ENCODE peak calls at places on chromosomes 12 and 14, in four cellular contexts. B is stimulated activated CD4-positive, alpha-beta T cell treated with anti-CD3 and anti-CD28 coated beads, Interleukin-1b, Interleukin-23, amount 100 ng/mL, for 24 hours; D is activated CD8-positive, alpha-beta memory T cell treated with anti-CD3 and anti-CD28 coated beads for 24 hours; L is activated CD4-positive, CD25-positive, alpha-beta regulatory T cell. S is an unnamed sample.

GRCh38 chr12:34388636-34389377 is 366.5 kb downstream of the ALG10 start:
- DNase-seq in B (no peak), D (no peak), L (no peak), S (no peak)

GRCh38 chr14:67674139-67674479 is 323 bp downstream of the VTI1B start:
- DNase-seq in B (peak; percentile 57), D (peak; percentile 76), L (peak; percentile 17), S (no peak)

GRCh38 chr14:73644531-73645247 is at the start of gene DNAL1:
- DNase-seq in B (peak; percentile 88), D (peak; percentile 94), L (peak; percentile 84), S (peak; percentile 54)

GRCh38 chr14:72847721-72848120 is 46.2 kb downstream of the DPF3 start:
- DNase-seq in B (no peak), D (no peak), L (no peak), S (no peak)

GRCh38 chr14:95140060-95140858 is 17.1 kb downstream of the DICER1 start:
- DNase-seq in B (no peak), D (no peak), L (no peak), S (no peak)

GRCh38 chr14:54877015-54877702 is 25.5 kb downstream of the GCH1 start:
- DNase-seq in B (no peak), D (no peak), L (no peak), S (no peak)

GRCh38 chr14:34374998-34375740 is 86.9 kb downstream of the SPTSSA start:
- DNase-seq in B (no peak), D (no peak), L (no peak), S (no peak)

GRCh38 chr12:65728913-65729793 is 95.1 kb upstream of the HMGA2 start:
- DNase-seq in B (no peak), D (no peak), L (no peak), S (no peak)

GRCh38 chr12:103928736-103929050 is 1.5 kb upstream of the HSP90B1 start:
- DNase-seq in B (peak; percentile 19), D (peak; percentile 75), L (no peak), S (no peak)

GRCh38 chr12:13339538-13339937 is 143.0 kb downstream of the EMP1 start:
- DNase-seq in B (no peak), D (no peak), L (no peak), S (no peak)

GRCh38 chr14:35405304-35405996 is 901 bp upstream of the NFKBIA start:
- DNase-seq in B (no peak), D (no peak), L (no peak), S (no peak)

GRCh38 chr14:99320621-99321235 is 48.7 kb upstream of the BCL11B start:
- DNase-seq in B (no peak), D (no peak), L (no peak), S (no peak)

GRCh38 chr14:103374121-103374520 is 11.1 kb upstream of the MARK3 start:
- DNase-seq in B (no peak), D (no peak), L (no peak), S (no peak)

GRCh38 chr12:124098101-124098757 is 125.2 kb downstream of the ZNF664 start:
- DNase-seq in B (no peak), D (no peak), L (no peak), S (no peak)

GRCh38 chr14:89365071-89365801 is 51.8 kb downstream of the FOXN3 start:
- DNase-seq in B (peak; percentile 36), D (peak; percentile 68), L (no peak), S (peak; percentile 30)

GRCh38 chr12:118064608-118065007 is 3.6 kb upstream of the WSB2 start:
- DNase-seq in B (no peak), D (no peak), L (no peak), S (no peak)

GRCh38 chr12:120110550-120111501 is 5.7 kb downstream of the RAB35 start:
- DNase-seq in B (no peak), D (peak; percentile 79), L (peak; percentile 20), S (no peak)

GRCh38 chr14:104752338-104752734 is 611 bp upstream of the SIVA1 start:
- DNase-seq in B (no peak), D (no peak), L (no peak), S (no peak)

GRCh38 chr14:81269100-81269978 is 48.6 kb upstream of the GTF2A1 start:
- DNase-seq in B (no peak), D (no peak), L (no peak), S (no peak)

GRCh38 chr12:129696952-129697351 is 206.9 kb downstream of the TMEM132D start:
- DNase-seq in B (no peak), D (no peak), L (no peak), S (no peak)

GRCh38 chr12:29640589-29641345 is 143.0 kb downstream of the TMTC1 start:
- DNase-seq in B (no peak), D (no peak), L (no peak), S (no peak)

GRCh38 chr12:84508325-84508861 is 404.2 kb downstream of the SLC6A15 start:
- DNase-seq in B (no peak), D (no peak), L (no peak), S (no peak)

GRCh38 chr12:112322882-112323547 is 59.2 kb downstream of the HECTD4 start:
- DNase-seq in B (no peak), D (no peak), L (no peak), S (no peak)

GRCh38 chr14:96167224-96168148 is 37.2 kb upstream of the BDKRB2 start:
- DNase-seq in B (no peak), D (peak; percentile 26), L (no peak), S (no peak)

GRCh38 chr14:31006703-31007102 is 18.7 kb upstream of the AP4S1 start:
- DNase-seq in B (no peak), D (no peak), L (no peak), S (no peak)

GRCh38 chr14:51730674-51731073 is 79.0 kb downstream of the FRMD6 start:
- DNase-seq in B (no peak), D (no peak), L (no peak), S (no peak)

GRCh38 chr14:93715279-93715927 is 72.9 kb downstream of the PRIMA1 start:
- DNase-seq in B (no peak), D (no peak), L (no peak), S (no peak)

GRCh38 chr14:72700338-72701231 is 193.3 kb downstream of the DPF3 start:
- DNase-seq in B (no peak), D (no peak), L (no peak), S (no peak)

GRCh38 chr14:96130391-96130790 is 74.2 kb upstream of the BDKRB2 start:
- DNase-seq in B (no peak), D (no peak), L (no peak), S (no peak)

GRCh38 chr12:148676-149416 is 65.1 kb downstream of the SLC6A12 start:
- DNase-seq in B (no peak), D (no peak), L (no peak), S (no peak)

GRCh38 chr12:118371354-118372282 is 1.1 kb downstream of the TAOK3 start:
- DNase-seq in B (no peak), D (peak; percentile 63), L (no peak), S (no peak)

GRCh38 chr12:44500423-44500822 is 375.7 kb downstream of the NELL2 start:
- DNase-seq in B (no peak), D (no peak), L (no peak), S (no peak)

GRCh38 chr12:115507951-115508722 is 769.4 kb downstream of the MED13L start:
- DNase-seq in B (no peak), D (no peak), L (no peak), S (no peak)

GRCh38 chr12:52308807-52309425 is 12.3 kb downstream of the KRT83 start:
- DNase-seq in B (no peak), D (no peak), L (no peak), S (no peak)

GRCh38 chr14:105107781-105108515 is 42.7 kb upstream of the GPR132 start:
- DNase-seq in B (no peak), D (no peak), L (no peak), S (no peak)

GRCh38 chr14:100902792-100903191 is 730 bp downstream of the RTL1 start:
- DNase-seq in B (no peak), D (no peak), L (no peak), S (no peak)

GRCh38 chr12:111798182-111798581 is 31.4 kb downstream of the ALDH2 start:
- DNase-seq in B (no peak), D (no peak), L (no peak), S (no peak)

GRCh38 chr12:77995436-77996167 is 164.9 kb downstream of the NAV3 start:
- DNase-seq in B (no peak), D (no peak), L (no peak), S (no peak)

GRCh38 chr12:31880340-31880739 is 78.9 kb upstream of the RESF1 start:
- DNase-seq in B (no peak), D (no peak), L (no peak), S (peak; percentile 17)